ENCODE peak calls at places on chromosomes 13 and 19, in six cellular contexts. K, N, W, T, U and E are unnamed samples.
A peak's percentile ranks its signal among the peaks of the same experiment; 100 is the strongest.

GRCh38 chr13:83048419-83048818 is 833.9 kb downstream of the SLITRK1 start:
- DNase-seq in K (peak; percentile 3), N (no peak), W (no peak), T (no peak), U (no peak), E (no peak)

GRCh38 chr13:37306778-37307544 is 201.5 kb upstream of the CSNK1A1L start:
- DNase-seq in K (peak; percentile 98), N (peak; percentile 98), W (no peak), T (no peak), U (no peak), E (no peak)

GRCh38 chr19:48964205-48965032 is 690 bp upstream of the FTL start:
- DNase-seq in K (peak; percentile 44), N (no peak), W (peak; percentile 59), T (peak; percentile 49), U (peak; percentile 30), E (no peak)

GRCh38 chr19:55474269-55475265 is 1.9 kb upstream of the ZNF628 start:
- DNase-seq in K (no peak), N (peak; percentile 62), W (no peak), T (no peak), U (no peak), E (no peak)

GRCh38 chr19:55857149-55857548 is 20.8 kb downstream of the NLRP4 start:
- DNase-seq in K (no peak), N (no peak), W (no peak), T (no peak), U (no peak), E (no peak)

GRCh38 chr19:902446-903226 is 9.4 kb downstream of the RNU6-9 start:
- DNase-seq in K (no peak), N (no peak), W (no peak), T (no peak), U (no peak), E (no peak)

GRCh38 chr13:46721054-46721453 is 75.9 kb downstream of the ESD start:
- DNase-seq in K (peak; percentile 53), N (peak; percentile 18), W (peak; percentile 48), T (peak; percentile 65), U (peak; percentile 19), E (no peak)

GRCh38 chr13:68099616-68100015 is 869.5 kb upstream of the PCDH9 start:
- DNase-seq in K (peak; percentile 17), N (peak; percentile 63), W (no peak), T (no peak), U (no peak), E (no peak)

GRCh38 chr13:41053384-41053826 is 7.9 kb upstream of the WBP4 start:
- DNase-seq in K (peak; percentile 49), N (peak; percentile 73), W (peak; percentile 29), T (no peak), U (no peak), E (no peak)

GRCh38 chr19:50710612-50711011 is 9.0 kb downstream of the SHANK1 start:
- DNase-seq in K (no peak), N (no peak), W (no peak), T (no peak), U (no peak), E (no peak)

GRCh38 chr13:27022571-27023311 is 148.9 kb downstream of the USP12 start:
- DNase-seq in K (peak; percentile 89), N (peak; percentile 70), W (no peak), T (no peak), U (no peak), E (no peak)

GRCh38 chr13:110228936-110229904 is 77.7 kb downstream of the COL4A1 start:
- DNase-seq in K (no peak), N (peak; percentile 14), W (no peak), T (no peak), U (no peak), E (no peak)

GRCh38 chr13:44814144-44814543 is 175.1 kb downstream of the NUFIP1 start:
- DNase-seq in K (no peak), N (no peak), W (no peak), T (no peak), U (no peak), E (no peak)

GRCh38 chr13:76703621-76704020 is 182.6 kb downstream of the KCTD12 start:
- DNase-seq in K (peak; percentile 38), N (no peak), W (no peak), T (no peak), U (no peak), E (no peak)

GRCh38 chr13:109764045-109764444 is 22.3 kb downstream of the IRS2 start:
- DNase-seq in K (no peak), N (no peak), W (no peak), T (no peak), U (no peak), E (no peak)

GRCh38 chr13:48896312-48896711 is 79.4 kb upstream of the FNDC3A start:
- DNase-seq in K (peak; percentile 87), N (peak; percentile 78), W (no peak), T (no peak), U (no peak), E (no peak)

GRCh38 chr13:78060966-78061365 is 142.3 kb upstream of the EDNRB start:
- DNase-seq in K (no peak), N (no peak), W (peak; percentile 24), T (no peak), U (no peak), E (no peak)

GRCh38 chr19:53903055-53903680 is 5.9 kb upstream of the CACNG7 start:
- DNase-seq in K (peak; percentile 30), N (peak; percentile 52), W (peak; percentile 37), T (peak; percentile 45), U (no peak), E (no peak)

GRCh38 chr19:12065100-12065538 is 588 bp downstream of the ZNF844 start:
- DNase-seq in K (peak; percentile 38), N (no peak), W (peak; percentile 32), T (peak; percentile 45), U (peak; percentile 22), E (peak; percentile 63)

GRCh38 chr13:101916108-101916757 is 463.8 kb downstream of the ITGBL1 start:
- DNase-seq in K (no peak), N (no peak), W (no peak), T (peak; percentile 47), U (peak; percentile 38), E (no peak)
- H3K27me3 ChIP-seq in K (peaks cover 38% of the 10 kb centered on the region), N (peaks cover 24% of the 10 kb centered on the region), W (peaks cover 36% of the 10 kb centered on the region), T (peaks cover 6% of the 10 kb centered on the region), U (peaks cover 85% of the 10 kb centered on the region), E (peaks cover 7% of the 10 kb centered on the region)

GRCh38 chr19:40806385-40807146 is 7.6 kb downstream of the EGLN2 start:
- DNase-seq in K (peak; percentile 95), N (peak; percentile 90), W (peak; percentile 71), T (peak; percentile 87), U (peak; percentile 77), E (peak; percentile 50)
- H3K27me3 ChIP-seq in K (no peaks in the 10 kb centered on the region), N (no peaks in the 10 kb centered on the region), W (no peaks in the 10 kb centered on the region), T (no peaks in the 10 kb centered on the region), U (no peaks in the 10 kb centered on the region), E (no peaks in the 10 kb centered on the region)

DNA sequence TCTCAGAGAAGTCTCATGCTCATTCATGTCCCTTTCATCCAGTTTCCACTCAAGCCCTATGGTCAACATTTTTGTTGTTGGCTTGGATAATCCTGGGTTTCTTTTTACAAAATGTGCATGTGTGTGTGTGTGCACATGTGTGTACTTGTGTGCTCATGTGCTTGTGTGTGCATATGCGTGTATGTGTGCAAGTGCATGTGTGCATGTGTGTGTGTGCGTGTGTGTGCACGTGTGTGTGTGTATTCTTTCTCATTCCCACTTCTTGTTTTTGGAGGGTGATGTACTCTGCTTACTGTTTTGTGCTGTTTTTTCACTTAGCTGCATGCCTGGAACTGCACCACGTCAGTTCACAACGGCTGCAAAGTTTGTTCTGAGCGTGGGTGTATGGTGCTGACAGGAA is 60.6 kb downstream of the SOX1 start:
- DNase-seq in K (no peak), N (no peak), W (no peak), T (no peak), U (no peak), E (no peak)
- H3K27me3 ChIP-seq in K (no peaks in the 10 kb centered on the region), N (no peaks in the 10 kb centered on the region), W (no peaks in the 10 kb centered on the region), T (no peaks in the 10 kb centered on the region), U (peaks cover 99% of the 10 kb centered on the region), E (no peaks in the 10 kb centered on the region)

GRCh38 chr19:18596752-18597157 is 8.2 kb downstream of the REX1BD start:
- DNase-seq in K (no peak), N (no peak), W (peak; percentile 66), T (peak; percentile 55), U (peak; percentile 53), E (no peak)

GRCh38 chr19:18599485-18599884 is 7.1 kb downstream of the CRLF1 start:
- DNase-seq in K (no peak), N (no peak), W (no peak), T (no peak), U (no peak), E (no peak)

GRCh38 chr19:18594096-18594823 is 5.7 kb downstream of the REX1BD start:
- DNase-seq in K (peak; percentile 76), N (peak; percentile 32), W (peak; percentile 73), T (peak; percentile 80), U (peak; percentile 73), E (peak; percentile 87)

GRCh38 chr19:18594824-18595373 is 6.3 kb downstream of the REX1BD start:
- DNase-seq in K (no peak), N (no peak), W (no peak), T (no peak), U (no peak), E (no peak)

GRCh38 chr19:18597809-18598660 is 8.6 kb downstream of the CRLF1 start:
- DNase-seq in K (no peak), N (no peak), W (no peak), T (no peak), U (no peak), E (no peak)
- H3K27me3 ChIP-seq in K (peaks cover 4% of the 10 kb centered on the region), N (no peaks in the 10 kb centered on the region), W (peaks cover 30% of the 10 kb centered on the region), T (no peaks in the 10 kb centered on the region), U (peaks cover 77% of the 10 kb centered on the region), E (peaks cover 3% of the 10 kb centered on the region)